ENCODE peak calls at places on chromosomes 6 and 20, in six cellular contexts. L is HFF-Myc, D is Calu3, E is keratinocyte, R is bronchial epithelial cell, T is fibroblast of the aortic adventitia. Q is an unnamed sample.

GRCh38 chr6:28960846-28961500 is 37.2 kb upstream of the TRIM27 start:
- DNase-seq in L (no peak), D (no peak), R (no peak), E (no peak), T (no peak), Q (no peak)

GRCh38 chr6:10205120-10205519 is 209.8 kb downstream of the TFAP2A start:
- DNase-seq in L (no peak), R (peak; percentile 32), T (no peak), D (no peak), E (no peak), Q (no peak)

GRCh38 chr6:131982740-131983259 is 31.6 kb upstream of the CCN2 start:
- DNase-seq in E (no peak), D (no peak), L (no peak), T (peak; percentile 94), R (peak; percentile 5), Q (no peak)

GRCh38 chr6:36463686-36464085 is 20.9 kb downstream of the KCTD20 start:
- DNase-seq in T (peak; percentile 33), E (no peak), L (no peak), R (no peak), D (no peak), Q (no peak)

GRCh38 chr6:42436825-42437224 is 14.9 kb downstream of the TRERF1 start:
- DNase-seq in D (no peak), L (no peak), R (no peak), E (no peak), T (no peak), Q (no peak)

GRCh38 chr20:42082611-42083010 is 464.4 kb upstream of the CHD6 start:
- DNase-seq in T (peak; percentile 1), D (no peak), R (peak; percentile 8), E (no peak), L (peak; percentile 1), Q (no peak)

GRCh38 chr20:44746367-44747165 is 901 bp downstream of the KCNK15 start:
- DNase-seq in T (no peak), E (no peak), D (peak; percentile 71), R (no peak), L (no peak), Q (no peak)

GRCh38 chr6:109105681-109106080 is 10.4 kb downstream of the CEP57L1 start:
- DNase-seq in L (no peak), T (no peak), D (no peak), R (no peak), E (no peak), Q (no peak)

GRCh38 chr6:166687538-166688259 is 60.6 kb upstream of the RPS6KA2 start:
- DNase-seq in E (no peak), R (no peak), L (no peak), T (no peak), D (no peak), Q (peak; percentile 22)

GRCh38 chr6:169722362-169723199 is 1.7 kb downstream of the PHF10 start:
- DNase-seq in T (peak; percentile 81), D (peak; percentile 32), E (no peak), R (peak; percentile 82), L (no peak), Q (peak; percentile 44)

GRCh38 chr6:25949695-25950094 is 12.9 kb upstream of the TRIM38 start:
- DNase-seq in E (no peak), R (no peak), D (no peak), L (no peak), T (no peak), Q (no peak)

GRCh38 chr6:44128020-44128917 is 915 bp downstream of the TMEM63B start:
- DNase-seq in T (no peak), R (peak; percentile 78), D (peak; percentile 69), E (no peak), L (no peak), Q (peak; percentile 54)

GRCh38 chr6:31736026-31736767 is at the start of gene CLIC1:
- DNase-seq in R (peak; percentile 76), E (peak; percentile 59), D (peak; percentile 97), T (peak; percentile 69), L (no peak), Q (peak; percentile 71)

GRCh38 chr6:5764401-5764955 is 242.2 kb downstream of the NRN1 start:
- DNase-seq in L (no peak), T (peak; percentile 49), D (no peak), R (no peak), E (no peak), Q (no peak)

GRCh38 chr6:150735340-150735851 is 130.1 kb upstream of the MTHFD1L start:
- DNase-seq in D (no peak), L (no peak), T (no peak), R (no peak), E (no peak), Q (no peak)

GRCh38 chr6:144816936-144817335 is 531.8 kb downstream of the UTRN start:
- DNase-seq in T (no peak), D (no peak), R (no peak), E (no peak), L (no peak), Q (no peak)

GRCh38 chr20:54458219-54458618 is 17.2 kb upstream of the DOK5 start:
- DNase-seq in T (no peak), R (no peak), D (no peak), L (no peak), E (no peak), Q (no peak)

GRCh38 chr6:10801224-10801848 is 37.0 kb downstream of the MAK start:
- DNase-seq in L (peak; percentile 42), E (peak; percentile 23), R (peak; percentile 50), T (peak; percentile 65), D (peak; percentile 58), Q (peak; percentile 66)

GRCh38 chr6:14072084-14072483 is 45.5 kb upstream of the CD83 start:
- DNase-seq in L (no peak), E (no peak), T (peak; percentile 24), R (no peak), D (no peak), Q (no peak)

GRCh38 chr6:31609519-31610406 is 5.3 kb upstream of the AIF1 start:
- DNase-seq in T (no peak), R (no peak), E (no peak), L (no peak), D (no peak), Q (no peak)

GRCh38 chr20:49888341-49889244 is 26.7 kb downstream of the SPATA2 start:
- DNase-seq in R (peak; percentile 34), E (no peak), D (peak; percentile 72), T (peak; percentile 63), L (no peak), Q (peak; percentile 80)

GRCh38 chr6:29964553-29964903 is 22.2 kb downstream of the HLA-A start:
- DNase-seq in T (no peak), R (no peak), D (no peak), L (no peak), E (no peak), Q (no peak)

GRCh38 chr6:29964904-29965872 is 22.9 kb downstream of the HLA-A start:
- DNase-seq in D (peak; percentile 70), R (peak; percentile 88), T (peak; percentile 86), L (peak; percentile 77), E (no peak), Q (peak; percentile 35)

GRCh38 chr6:29958916-29959315 is 16.6 kb downstream of the HLA-A start:
- DNase-seq in E (no peak), L (no peak), D (no peak), T (no peak), R (no peak), Q (no peak)

GRCh38 chr6:29959492-29959891 is 17.2 kb downstream of the HLA-A start:
- DNase-seq in E (no peak), R (no peak), T (no peak), D (no peak), L (no peak), Q (no peak)

DNA sequence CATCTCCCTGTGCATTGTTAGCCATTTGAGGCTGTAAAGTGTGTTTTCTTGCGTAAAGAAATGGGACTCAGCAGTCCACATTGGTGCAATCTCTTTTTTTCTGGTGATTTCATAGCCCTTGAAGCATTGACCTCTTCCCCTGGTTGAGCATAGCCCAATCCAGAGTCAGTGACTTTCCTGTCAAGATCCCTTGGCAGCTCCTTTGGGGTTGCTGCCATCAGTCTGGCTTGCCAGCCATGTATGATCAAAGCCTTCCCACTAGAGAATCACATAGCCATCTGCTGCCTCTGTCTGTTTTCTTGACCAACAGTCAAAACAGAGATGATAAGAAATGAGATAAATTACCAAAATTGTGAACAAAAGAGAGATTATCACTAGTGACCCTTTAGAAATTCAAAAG is 19.6 kb downstream of the HLA-A start:
- DNase-seq in R (no peak), E (no peak), D (no peak), T (no peak), L (no peak), Q (no peak)
- TF ChIP-seq CTCF in R (no peak), E (no peak), D (no peak), T (no peak), L (no peak), Q (no peak)

DNA sequence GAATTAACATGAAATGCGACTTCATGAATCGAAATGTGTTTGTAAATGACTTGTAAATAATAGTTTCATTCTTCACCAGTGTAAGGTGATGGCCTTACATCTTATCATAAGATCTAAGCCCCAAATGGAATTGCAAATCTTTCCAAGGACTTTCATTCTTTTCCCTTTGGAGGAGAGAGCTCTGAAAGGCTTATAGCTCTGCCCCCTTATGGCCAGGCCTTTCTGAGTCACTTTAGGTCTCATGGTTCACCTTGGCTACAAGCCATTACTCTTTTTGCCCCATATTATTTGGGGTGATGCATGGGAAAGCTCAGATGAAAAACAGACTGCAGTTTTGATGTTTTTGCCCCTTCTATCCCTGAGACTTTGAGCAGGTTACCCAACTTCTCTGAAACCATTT is 209.1 kb upstream of the BMP2 start:
- DNase-seq in L (no peak), T (no peak), R (peak; percentile 36), E (no peak), D (no peak), Q (no peak)
- TF ChIP-seq CTCF in L (peak; percentile 19), T (peak; percentile 6), R (no peak), E (peak; percentile 11), D (no peak), Q (no peak)

GRCh38 chr6:117771403-117771802 is 96.1 kb downstream of the NUS1 start:
- DNase-seq in T (no peak), E (no peak), D (no peak), L (no peak), R (no peak), Q (no peak)

GRCh38 chr6:117781550-117781949 is 106.3 kb downstream of the NUS1 start:
- DNase-seq in E (no peak), T (no peak), D (no peak), L (no peak), R (no peak), Q (no peak)

DNA sequence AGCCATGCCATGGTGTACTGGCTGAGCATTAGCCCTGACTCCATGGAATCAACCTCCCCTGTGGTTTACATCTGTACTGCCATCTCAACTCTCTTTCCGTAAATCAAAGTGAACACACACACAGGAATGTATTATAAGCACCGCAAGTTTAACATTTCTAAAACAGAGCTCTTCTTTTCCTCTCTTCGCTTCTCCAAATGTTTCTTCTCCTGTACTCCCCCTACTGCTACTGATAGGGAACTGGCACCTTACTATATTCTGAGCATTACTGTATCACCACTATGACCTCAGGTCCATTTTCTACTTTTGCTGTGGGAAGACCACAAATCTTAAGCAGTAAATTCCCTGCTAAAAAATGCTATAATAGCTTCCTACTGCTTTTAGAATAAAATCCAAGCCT is 101.2 kb downstream of the NUS1 start:
- DNase-seq in T (peak; percentile 4), D (no peak), R (peak; percentile 10), E (no peak), L (no peak), Q (no peak)
- TF ChIP-seq CTCF in T (no peak), D (no peak), R (peak; percentile 15), E (no peak), L (no peak), Q (peak; percentile 32)

DNA sequence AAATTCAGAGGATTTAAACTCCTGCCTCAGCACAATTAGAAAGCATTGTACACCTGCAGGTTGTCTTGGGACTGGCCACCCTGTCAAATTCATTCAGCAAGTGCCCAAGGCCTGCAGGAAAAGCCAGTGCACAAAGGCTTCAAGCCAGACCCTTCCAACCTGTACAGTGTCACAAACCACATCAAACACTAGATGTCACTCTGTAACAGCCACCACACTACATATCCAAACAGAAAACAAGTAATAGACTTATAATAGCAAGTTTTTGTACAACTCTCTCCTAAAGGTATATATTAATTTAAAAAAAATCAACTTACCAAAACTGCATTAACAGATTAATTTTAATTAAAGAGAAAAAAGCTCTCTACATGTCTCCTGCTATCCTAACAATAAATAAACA is 47.6 kb downstream of the RALGAPA2 start:
- DNase-seq in T (peak; percentile 27), L (peak; percentile 2), E (no peak), D (no peak), R (peak; percentile 49), Q (peak; percentile 5)
- TF ChIP-seq CTCF in T (peak; percentile 23), L (peak; percentile 28), E (peak; percentile 56), D (no peak), R (peak; percentile 42), Q (peak; percentile 43)

Q was measured in nephron progenitor cell.